ENCODE peak calls at places on chromosomes 7 and 10, in eight cellular contexts. S, A, C, P, V, F, G and H are unnamed samples.

GRCh38 chr7:144720139-144720538 is 115.7 kb downstream of the TPK1 start:
- DNase-seq in A (no peak), V (no peak), G (no peak), P (no peak), S (no peak), C (no peak), F (no peak), H (peak)

GRCh38 chr7:45479781-45480180 is 94.4 kb upstream of the ADCY1 start:
- DNase-seq in A (no peak), F (no peak), V (no peak), G (no peak), C (no peak), P (no peak), S (no peak), H (no peak)

GRCh38 chr10:122149607-122150505 is 121.2 kb upstream of the BTBD16 start:
- DNase-seq in V (no peak), G (no peak), C (peak), F (peak), A (no peak), P (no peak), S (no peak), H (no peak)

GRCh38 chr7:37656913-37657530 is 26.5 kb upstream of the GPR141 start:
- DNase-seq in G (peak), V (no peak), F (no peak), P (no peak), A (no peak), C (no peak), S (no peak), H (no peak)

GRCh38 chr10:97612386-97612785 is 20.9 kb downstream of the MORN4 start:
- DNase-seq in G (no peak), C (peak), V (no peak), S (no peak), F (no peak), P (no peak), A (peak), H (no peak)

GRCh38 chr7:80644054-80644453 is 5.6 kb downstream of the CD36 start:
- DNase-seq in G (no peak), P (no peak), F (no peak), A (no peak), C (no peak), S (no peak), V (no peak), H (no peak)

GRCh38 chr7:91929463-91929862 is 11.2 kb upstream of the AKAP9 start:
- DNase-seq in A (no peak), V (no peak), C (no peak), P (no peak), G (no peak), S (no peak), F (no peak), H (no peak)

GRCh38 chr10:33047655-33048054 is 89.6 kb upstream of the ITGB1 start:
- DNase-seq in S (no peak), G (no peak), F (no peak), C (no peak), P (no peak), V (no peak), A (no peak), H (no peak)

GRCh38 chr10:102619281-102619981 is 24.8 kb upstream of the TRIM8 start:
- DNase-seq in G (no peak), P (no peak), F (no peak), V (no peak), S (peak), A (no peak), C (no peak), H (no peak)

GRCh38 chr10:132489053-132489703 is 48.4 kb upstream of the INPP5A start:
- DNase-seq in A (no peak), P (no peak), G (no peak), S (peak), V (no peak), F (no peak), C (peak), H (no peak)

GRCh38 chr7:120742370-120742769 is 115.6 kb downstream of the TSPAN12 start:
- DNase-seq in A (no peak), G (no peak), C (no peak), P (no peak), F (peak), S (no peak), V (peak), H (no peak)

GRCh38 chr7:95933618-95934017 is 161.3 kb downstream of the DYNC1I1 start:
- DNase-seq in P (no peak), F (no peak), G (no peak), C (no peak), V (peak), S (no peak), A (no peak), H (no peak)

GRCh38 chr7:57876-58275 is 134.5 kb upstream of the FAM20C start:
- DNase-seq in V (no peak), G (no peak), S (peak), F (no peak), A (no peak), P (no peak), C (no peak), H (no peak)

GRCh38 chr10:78907458-78908211 is 161.1 kb upstream of the ZMIZ1 start:
- DNase-seq in P (no peak), A (no peak), F (no peak), C (no peak), V (no peak), S (no peak), G (no peak), H (no peak)

GRCh38 chr7:71871446-71871845 is 540.7 kb downstream of the CALN1 start:
- DNase-seq in G (no peak), V (no peak), P (no peak), A (no peak), C (no peak), S (no peak), F (no peak), H (no peak)

GRCh38 chr7:148222716-148223115 is 367.9 kb upstream of the C7orf33 start:
- DNase-seq in S (no peak), A (no peak), F (no peak), P (no peak), C (no peak), G (no peak), V (no peak), H (no peak)

GRCh38 chr10:71740069-71740468 is 20.5 kb upstream of the C10orf105 start:
- DNase-seq in V (no peak), G (no peak), C (no peak), F (no peak), S (no peak), A (peak), P (no peak), H (no peak)

GRCh38 chr7:5780801-5781496 is 514 bp downstream of the RNF216 start:
- DNase-seq in S (peak), P (peak), V (peak), A (peak), C (peak), G (no peak), F (peak), H (no peak)